ENCODE peak calls at places on chromosomes 11 and 22, in five cellular contexts. L, C, J, Q and R are unnamed samples. For H3K4me1, the result is how much of the 10 kb centered on the place peaks cover.

GRCh38 chr11:111336062-111336461 is 37.7 kb downstream of the POU2AF3 start:
- DNase-seq in L (no peak), Q (no peak), C (no peak), J (no peak), R (no peak)

GRCh38 chr11:3120071-3120792 is 44.9 kb downstream of the OSBPL5 start:
- DNase-seq in L (peak), Q (peak), J (peak), C (no peak), R (peak)

GRCh38 chr22:45029501-45029900 is 19.7 kb upstream of the PHF21B start:
- DNase-seq in J (no peak), L (no peak), C (no peak), Q (no peak), R (no peak)

GRCh38 chr11:35477871-35478270 is 47.5 kb downstream of the PAMR1 start:
- DNase-seq in Q (no peak), L (no peak), J (no peak), C (no peak), R (no peak)

GRCh38 chr11:64226507-64227051 is 505 bp downstream of the NUDT22 start:
- DNase-seq in J (peak), Q (peak), L (no peak), C (no peak), R (no peak)

GRCh38 chr11:108501396-108501795 is 3.2 kb upstream of the POGLUT3 start:
- DNase-seq in L (no peak), J (no peak), C (no peak), Q (no peak), R (no peak)

GRCh38 chr11:32643526-32643925 is 59.9 kb downstream of the EIF3M start:
- DNase-seq in C (peak), L (no peak), Q (no peak), J (no peak), R (no peak)

GRCh38 chr11:35622070-35622469 is 3.8 kb downstream of the FJX1 start:
- DNase-seq in Q (no peak), L (no peak), C (no peak), J (no peak), R (no peak)

GRCh38 chr11:121553806-121554205 is 101.0 kb upstream of the SORL1-AS1 start:
- DNase-seq in C (peak), L (peak), Q (no peak), J (peak), R (no peak)

GRCh38 chr11:57453543-57454177 is 6.7 kb upstream of the RTN4RL2 start:
- DNase-seq in L (no peak), Q (no peak), C (no peak), J (no peak), R (no peak)

GRCh38 chr11:93740802-93741093 is 547 bp downstream of the TAF1D start:
- DNase-seq in Q (peak), L (peak), C (peak), J (peak), R (peak)

GRCh38 chr11:57762235-57762866 is 749 bp downstream of the CTNND1 start:
- DNase-seq in C (no peak), Q (no peak), L (no peak), J (peak), R (no peak)

GRCh38 chr11:61411589-61411988 is 18.2 kb downstream of the CPSF7 start:
- DNase-seq in J (no peak), L (no peak), C (no peak), Q (no peak), R (no peak)

GRCh38 chr22:19044381-19044780 is 77.8 kb downstream of the DGCR2 start:
- DNase-seq in J (no peak), Q (peak), C (no peak), L (peak), R (no peak)

GRCh38 chr11:112453601-112454577 is 193.2 kb upstream of the PLET1 start:
- DNase-seq in C (peak), Q (no peak), J (peak), L (peak), R (no peak)

GRCh38 chr11:69803022-69803421 is 16.2 kb downstream of the FGF3 start:
- DNase-seq in J (no peak), C (no peak), L (no peak), Q (no peak), R (no peak)

GRCh38 chr22:41524809-41525449 is 19.3 kb downstream of the POLR3H start:
- DNase-seq in J (peak), L (peak), Q (no peak), C (no peak), R (no peak)

GRCh38 chr22:39290248-39290720 is 29.1 kb downstream of the RPL3 start:
- DNase-seq in L (no peak), C (no peak), Q (no peak), J (no peak), R (no peak)

GRCh38 chr22:39291501-39291900 is 27.9 kb downstream of the RPL3 start:
- DNase-seq in Q (no peak), C (no peak), J (no peak), L (no peak), R (no peak)

GRCh38 chr22:39288135-39288898 is 31.1 kb downstream of the RPL3 start:
- DNase-seq in C (no peak), Q (no peak), J (no peak), L (no peak), R (no peak)

GRCh38 chr22:39290724-39291161 is 28.7 kb downstream of the RPL3 start:
- DNase-seq in L (peak), J (no peak), C (peak), Q (peak), R (peak)

GRCh38 chr22:39289445-39290247 is 29.8 kb downstream of the RPL3 start:
- DNase-seq in C (no peak), L (no peak), J (no peak), Q (no peak), R (no peak)
- TF ChIP-seq EP300 in C (no peak), L (no peak), J (no peak), Q (no peak), R (no peak)

DNA sequence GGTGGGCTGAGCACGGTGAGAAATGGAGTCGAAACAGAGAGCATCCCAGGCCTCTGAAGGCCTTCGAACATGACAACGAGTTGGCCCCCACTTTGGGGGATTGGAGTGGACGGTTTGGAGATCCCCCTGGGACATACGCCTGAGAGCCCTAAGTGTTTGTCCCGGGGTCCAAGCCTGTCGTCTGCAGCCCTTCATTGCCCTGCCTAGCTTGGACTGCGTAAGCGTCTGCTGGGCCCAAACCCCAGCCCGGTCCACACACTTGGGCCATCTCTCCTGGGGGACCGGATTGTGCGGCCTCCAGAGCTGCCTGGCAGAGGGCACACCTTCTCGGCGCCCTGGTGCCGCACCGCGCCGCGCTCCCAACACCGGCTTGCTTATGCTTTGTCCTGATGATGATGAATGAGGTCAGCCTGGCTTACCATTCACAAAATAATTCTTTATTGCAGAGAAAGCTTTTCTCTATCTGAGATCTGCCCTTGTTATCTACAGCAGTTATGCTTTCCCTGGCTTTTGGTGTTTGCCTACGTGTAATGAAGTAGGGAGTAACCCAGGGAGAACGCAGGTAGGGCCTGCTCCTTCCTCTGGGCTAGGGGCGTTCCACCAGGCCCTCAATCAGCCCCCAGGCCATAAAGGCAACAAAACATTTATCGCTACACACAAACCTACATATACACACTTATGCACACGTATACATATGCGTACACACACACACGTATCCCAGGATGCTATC is 85.9 kb upstream of the PPARA start:
- DNase-seq in L (peak), C (no peak), J (peak), Q (peak), R (no peak)
- H3K4me1 ChIP-seq in L (under half), C (under half), J (under half), Q (half or more), R (half or more)

GRCh38 chr22:30266445-30267381 is at the start of gene OSM:
- DNase-seq in Q (peak), C (no peak), J (peak), L (no peak), R (no peak)
- H3K4me3 ChIP-seq in Q (no peak), C (no peak), J (peak), L (no peak), R (peak)

DNA sequence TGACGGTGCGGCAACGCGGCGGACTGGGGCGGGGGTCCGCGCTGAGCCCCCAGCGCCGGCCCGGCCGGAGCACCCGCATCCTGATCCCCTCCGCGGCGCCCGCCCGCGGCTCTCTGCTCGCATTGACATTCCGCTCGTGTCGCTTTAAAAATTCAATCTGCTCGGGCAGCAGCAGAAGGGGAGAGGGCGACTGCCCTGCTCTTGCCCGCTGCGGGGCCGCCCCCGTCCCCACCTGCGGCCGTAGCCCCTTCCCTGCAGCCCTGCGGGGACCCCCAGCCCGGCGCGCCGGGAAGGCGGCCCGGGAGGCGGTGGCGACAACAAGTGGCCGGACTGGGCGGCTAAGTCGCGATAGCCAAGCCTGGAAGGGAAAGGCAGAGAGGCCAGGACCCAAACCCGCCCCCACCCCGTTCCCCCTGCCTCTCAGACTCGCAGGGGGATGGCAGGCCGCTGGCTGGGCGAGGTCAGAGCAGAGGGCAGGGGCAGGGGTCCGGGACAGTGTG is 1.1 kb downstream of the CABP7 start:
- DNase-seq in C (no peak), L (no peak), Q (no peak), J (no peak), R (no peak)
- TF ChIP-seq EP300 in C (no peak), L (no peak), Q (no peak), J (no peak), R (no peak)

GRCh38 chr22:26536056-26536761 is 23.9 kb upstream of the TFIP11 start:
- DNase-seq in C (no peak), L (no peak), J (no peak), Q (no peak), R (no peak)
- H3K4me1 ChIP-seq in C (under half), L (under half), J (under half), Q (under half), R (under half)